ENCODE peak calls at places on chromosome 19, in four cellular contexts. E is SK-N-SH, W is K562, N is GM12878. Q is an unnamed sample.

GRCh38 chr19:33325920-33326319 is 23.6 kb upstream of the CEBPA start:
- DNase-seq in E (no peak), W (no peak), N (no peak), Q (no peak)

GRCh38 chr19:9729162-9729561 is 39.4 kb downstream of the ZNF846 start:
- DNase-seq in E (no peak), W (no peak), N (no peak), Q (no peak)

GRCh38 chr19:16702123-16702522 is 17.5 kb upstream of the NWD1 start:
- DNase-seq in E (peak; percentile 48), W (no peak), N (no peak), Q (no peak)

GRCh38 chr19:32464279-32464678 is 58.7 kb downstream of the DPY19L3 start:
- DNase-seq in E (peak; percentile 37), W (no peak), N (no peak), Q (no peak)

GRCh38 chr19:50333235-50333736 is 4.1 kb upstream of the KCNC3 start:
- DNase-seq in E (peak; percentile 87), W (peak; percentile 89), N (peak; percentile 82), Q (peak; percentile 94)

GRCh38 chr19:3270908-3271307 is 46.4 kb downstream of the CELF5 start:
- DNase-seq in E (peak; percentile 89), W (peak; percentile 75), N (no peak), Q (peak; percentile 66)

GRCh38 chr19:19618384-19619051 is at the start of gene PBX4:
- DNase-seq in E (peak; percentile 99), W (peak; percentile 96), N (peak; percentile 87), Q (peak; percentile 99)

GRCh38 chr19:51501594-51502263 is at the start of gene SIGLEC12:
- DNase-seq in E (no peak), W (no peak), N (no peak), Q (no peak)

GRCh38 chr19:29528350-29528945 is 2.7 kb downstream of the VSTM2B start:
- DNase-seq in E (peak; percentile 94), W (peak; percentile 78), N (peak; percentile 3), Q (peak; percentile 86)

GRCh38 chr19:18202759-18203407 is 959 bp downstream of the RAB3A start:
- DNase-seq in E (peak; percentile 70), W (peak; percentile 46), N (no peak), Q (peak; percentile 71)
- TF ChIP-seq USF1 in E (no peak), W (peak; percentile 87), N (peak; percentile 70), Q (peak; percentile 81)

GRCh38 chr19:47483800-47484690 is at the start of gene KPTN:
- DNase-seq in E (peak; percentile 98), W (peak; percentile 94), N (peak; percentile 57), Q (peak; percentile 91)

GRCh38 chr19:47483200-47483599 is 819 bp downstream of the KPTN start:
- DNase-seq in E (no peak), W (no peak), N (no peak), Q (no peak)

GRCh38 chr19:47486900-47487299 is 2.9 kb upstream of the KPTN start:
- DNase-seq in E (no peak), W (no peak), N (no peak), Q (no peak)

GRCh38 chr19:47487551-47488515 is 3.8 kb upstream of the KPTN start:
- DNase-seq in E (no peak), W (no peak), N (no peak), Q (no peak)

GRCh38 chr19:47485210-47485609 is 1.2 kb upstream of the KPTN start:
- DNase-seq in E (no peak), W (no peak), N (no peak), Q (no peak)
- TF ChIP-seq USF1 in E (no peak), W (no peak), N (no peak), Q (no peak)

GRCh38 chr19:48975947-48976847 is 11.1 kb downstream of the FTL start:
- DNase-seq in E (peak; percentile 72), W (peak; percentile 65), N (no peak), Q (peak; percentile 72)

GRCh38 chr19:48982280-48982679 is 10.8 kb downstream of the GYS1 start:
- DNase-seq in E (no peak), W (no peak), N (no peak), Q (no peak)

DNA sequence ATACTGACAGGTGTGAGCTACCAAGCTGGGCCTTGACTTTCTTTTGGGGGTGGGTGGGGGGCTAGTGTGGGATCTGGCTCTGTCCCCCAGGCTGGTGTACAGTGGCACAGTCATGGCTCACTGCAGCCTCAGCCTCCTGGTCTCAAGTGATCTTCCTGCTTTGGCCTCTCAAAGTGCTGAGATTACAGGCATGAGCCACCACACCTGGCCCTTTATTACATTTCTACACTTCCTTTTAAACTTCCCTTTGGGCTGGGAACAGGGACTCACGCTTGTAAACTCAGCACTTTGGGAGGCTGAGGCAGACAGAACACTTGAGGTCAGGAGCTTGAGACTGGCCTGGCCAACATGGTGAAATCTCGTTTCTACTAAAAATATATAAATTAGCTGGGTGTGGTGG is 12.0 kb downstream of the FTL start:
- DNase-seq in E (no peak), W (no peak), N (no peak), Q (no peak)
- TF ChIP-seq USF1 in E (no peak), W (no peak), N (no peak), Q (no peak)

DNA sequence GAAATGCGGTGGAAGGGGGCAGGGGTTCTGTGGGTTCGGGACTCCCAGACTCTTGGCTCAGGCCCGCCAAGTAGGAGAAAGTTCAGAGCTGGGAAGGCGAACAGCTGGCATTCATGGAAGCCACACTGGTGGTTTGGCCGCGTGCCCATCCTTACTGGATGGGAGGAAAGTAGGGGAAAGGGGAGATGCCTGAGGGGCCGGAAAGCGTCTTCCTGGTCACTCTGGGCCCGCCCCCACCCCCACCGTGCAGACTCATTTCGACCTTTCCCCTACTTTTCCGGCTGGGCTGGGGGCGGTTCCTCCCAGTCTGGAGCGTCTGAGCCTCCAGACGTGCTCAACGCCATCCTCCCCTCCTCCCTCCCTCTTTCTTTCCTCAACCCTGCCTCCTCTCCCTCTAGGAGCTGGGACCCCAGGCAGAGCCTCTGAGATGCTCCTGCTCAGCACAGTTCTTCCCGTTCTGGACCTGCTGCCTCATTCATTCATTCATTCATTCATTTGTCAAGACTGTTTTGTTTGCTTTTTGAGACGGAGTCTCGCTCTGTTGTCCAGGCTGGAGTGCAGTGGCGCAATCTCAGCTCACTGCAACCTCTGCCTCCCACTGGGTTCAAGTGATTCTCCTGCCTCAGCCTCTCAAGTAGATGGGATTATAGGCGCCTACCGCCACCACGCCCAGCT is 3.5 kb downstream of the ANGPTL4 start:
- DNase-seq in E (peak; percentile 95), W (peak; percentile 58), N (no peak), Q (peak; percentile 74)
- TF ChIP-seq USF1 in E (no peak), W (no peak), N (no peak), Q (no peak)

DNA sequence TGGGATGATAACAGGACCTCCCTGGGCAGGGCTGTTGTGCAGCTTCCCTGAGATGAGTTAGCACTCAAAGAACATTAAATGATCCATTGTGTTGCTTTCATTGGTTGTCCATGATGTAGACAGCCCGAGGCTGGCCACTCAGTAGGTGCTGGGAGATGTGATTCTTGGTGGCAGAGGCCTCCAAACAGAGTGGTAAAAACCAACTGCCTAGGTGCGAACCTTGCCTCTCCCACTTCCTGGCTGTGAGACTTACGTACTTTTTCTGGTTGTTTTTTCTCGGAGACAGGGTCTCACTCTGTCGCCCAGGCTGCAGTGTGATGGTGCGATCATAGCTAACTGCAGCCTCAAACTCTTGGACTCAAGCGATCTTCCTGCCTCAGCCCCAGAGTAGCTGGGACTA is 6.2 kb downstream of the SARS2 start:
- DNase-seq in E (no peak), W (no peak), N (no peak), Q (no peak)
- TF ChIP-seq USF1 in E (no peak), W (no peak), N (no peak), Q (no peak)

DNA sequence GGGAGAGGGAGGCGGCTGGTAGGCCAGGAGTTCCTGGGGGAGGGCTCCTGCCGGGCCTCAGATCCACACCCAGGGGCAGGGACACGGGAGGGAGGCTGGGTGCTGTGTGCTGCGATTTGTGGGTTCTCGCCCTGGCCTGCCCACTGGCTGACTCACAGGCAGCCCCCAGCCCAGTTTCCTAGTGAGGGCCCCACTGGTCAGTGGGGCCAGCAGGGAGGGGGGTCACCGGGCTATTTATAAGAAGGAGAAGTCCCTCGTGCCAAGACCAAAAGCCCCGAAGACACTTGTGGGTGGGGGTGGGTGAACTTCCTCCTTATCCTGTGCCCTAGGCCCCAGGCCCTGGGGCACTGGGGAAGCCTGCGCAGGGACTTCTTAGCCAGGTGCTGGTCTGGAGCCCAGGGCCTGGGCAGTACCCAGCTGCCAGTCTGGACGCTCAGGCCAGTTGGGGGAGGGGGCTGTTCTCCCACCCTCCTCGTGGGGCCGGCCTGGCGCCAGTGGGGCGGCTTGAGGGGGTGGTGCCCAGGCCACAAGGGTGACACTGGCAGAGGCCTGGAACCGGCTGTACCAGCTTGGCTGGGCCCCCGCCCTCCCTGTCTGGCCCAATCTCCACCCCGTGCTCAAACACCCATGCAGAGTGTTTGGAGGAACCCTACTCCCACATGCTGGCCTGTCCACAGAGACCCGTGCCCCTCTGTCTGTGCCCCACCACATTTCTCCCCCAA is 5.0 kb upstream of the JUNB start:
- DNase-seq in E (peak; percentile 46), W (no peak), N (no peak), Q (no peak)
- TF ChIP-seq USF1 in E (no peak), W (no peak), N (no peak), Q (no peak)

GRCh38 chr19:53808710-53809125 is 15.4 kb downstream of the NLRP12 start:
- DNase-seq in E (peak; percentile 49), W (no peak), N (no peak), Q (peak; percentile 40)
- TF ChIP-seq USF1 in E (no peak), W (no peak), N (no peak), Q (no peak)

GRCh38 chr19:14112809-14113385 is 4.7 kb downstream of the PRKACA start:
- DNase-seq in E (no peak), W (no peak), N (no peak), Q (no peak)
- TF ChIP-seq USF1 in E (no peak), W (no peak), N (no peak), Q (no peak)

DNA sequence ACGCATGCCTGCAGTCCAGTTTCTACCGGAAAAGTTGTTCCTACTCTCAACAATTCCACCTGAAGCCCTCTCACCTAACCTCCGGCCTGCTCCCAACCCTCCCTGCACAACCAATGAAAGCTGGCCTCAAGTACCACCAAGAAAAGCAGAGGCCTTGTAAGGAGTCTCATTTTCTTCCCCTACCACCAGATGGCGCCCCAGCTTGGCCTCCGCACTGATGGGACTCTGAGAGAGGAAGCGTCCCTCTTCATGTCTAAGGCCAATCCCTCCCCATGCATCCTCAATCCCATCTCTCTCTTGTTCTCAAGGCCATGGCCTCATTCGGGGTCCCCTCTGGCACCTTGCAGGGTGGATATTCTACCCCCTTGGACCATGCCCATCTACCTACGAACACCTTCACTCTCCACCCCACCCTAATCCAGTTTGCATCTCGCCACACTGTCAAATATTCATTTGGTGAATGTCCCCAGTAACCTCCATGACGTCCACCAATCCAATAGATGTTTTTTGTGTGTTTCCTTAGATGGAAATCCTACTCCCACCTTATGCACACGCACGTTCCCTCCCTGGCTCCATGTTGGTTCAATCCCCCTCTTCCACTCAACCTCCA is 412.8 kb downstream of the ZNF536 start:
- DNase-seq in E (no peak), W (peak; percentile 69), N (no peak), Q (peak; percentile 84)
- TF ChIP-seq USF1 in E (no peak), W (no peak), N (no peak), Q (no peak)

Q was measured in WTC11.